ENCODE peak calls at places on chromosomes 11 and 22, in eight cellular contexts. Z is gastrocnemius medialis, Y is psoas muscle, Q is astrocyte of the spinal cord, D is IMR-90, G is adrenal gland, F is fibroblast of mammary gland, K is heart left ventricle. X is an unnamed sample.

GRCh38 chr11:112655386-112655785 is 305.8 kb upstream of the NCAM1 start:
- DNase-seq in Z (peak; percentile 75), Y (peak; percentile 91), Q (peak; percentile 62), D (peak; percentile 2), G (peak; percentile 56), F (peak; percentile 88), K (peak; percentile 81), X (no peak)

GRCh38 chr22:34623580-34623979 is 442.4 kb upstream of the ISX start:
- DNase-seq in Z (no peak), Y (no peak), Q (no peak), D (no peak), G (no peak), F (no peak), K (no peak), X (no peak)

GRCh38 chr22:17570851-17571631 is 7.7 kb downstream of the SLC25A18 start:
- DNase-seq in Z (peak; percentile 92), Y (peak; percentile 95), Q (peak; percentile 83), D (peak; percentile 83), G (peak; percentile 74), F (peak; percentile 98), K (peak; percentile 70), X (peak; percentile 68)

GRCh38 chr11:130198964-130199363 is 39.4 kb downstream of the ST14 start:
- DNase-seq in Z (no peak), Y (no peak), Q (no peak), D (no peak), G (no peak), F (no peak), K (no peak), X (no peak)

GRCh38 chr11:66851698-66852465 is 5.0 kb upstream of the LRFN4 start:
- DNase-seq in Z (no peak), Y (peak; percentile 39), Q (no peak), D (no peak), G (no peak), F (no peak), K (no peak), X (no peak)

GRCh38 chr11:113864410-113864809 is 11.0 kb downstream of the USP28 start:
- DNase-seq in Z (no peak), Y (no peak), Q (no peak), D (no peak), G (no peak), F (no peak), K (no peak), X (no peak)

GRCh38 chr11:86559311-86559945 is 113.0 kb downstream of the ME3 start:
- DNase-seq in Z (no peak), Y (peak; percentile 53), Q (peak; percentile 84), D (peak; percentile 78), G (peak; percentile 52), F (peak; percentile 90), K (peak; percentile 50), X (peak; percentile 92)

GRCh38 chr11:68049509-68050370 is 10.9 kb downstream of the TCIRG1 start:
- DNase-seq in Z (no peak), Y (peak; percentile 40), Q (peak; percentile 59), D (no peak), G (peak; percentile 45), F (peak; percentile 36), K (no peak), X (no peak)

GRCh38 chr11:126469308-126469707 is 113.8 kb downstream of the ST3GAL4 start:
- DNase-seq in Z (no peak), Y (no peak), Q (no peak), D (no peak), G (no peak), F (no peak), K (no peak), X (no peak)

GRCh38 chr22:40560994-40561515 is 75.5 kb downstream of the MRTFA start:
- DNase-seq in Z (no peak), Y (no peak), Q (no peak), D (no peak), G (no peak), F (no peak), K (no peak), X (no peak)

GRCh38 chr11:75767793-75768111 is 826 bp upstream of the DGAT2 start:
- DNase-seq in Z (no peak), Y (no peak), Q (no peak), D (no peak), G (no peak), F (no peak), K (no peak), X (no peak)

GRCh38 chr11:65301491-65302329 is 13.0 kb upstream of the CDC42EP2 start:
- DNase-seq in Z (no peak), Y (peak; percentile 76), Q (no peak), D (peak; percentile 50), G (no peak), F (no peak), K (peak; percentile 73), X (no peak)

GRCh38 chr11:10293423-10294288 is at the start of gene SBF2:
- DNase-seq in Z (peak; percentile 72), Y (peak; percentile 93), Q (peak; percentile 88), D (peak; percentile 96), G (peak; percentile 88), F (peak; percentile 95), K (peak; percentile 87), X (peak; percentile 85)

GRCh38 chr11:19664896-19665548 is 47.6 kb upstream of the NAV2 start:
- DNase-seq in Z (no peak), Y (no peak), Q (no peak), D (peak; percentile 75), G (no peak), F (peak; percentile 76), K (peak; percentile 41), X (peak; percentile 39)

GRCh38 chr22:26450453-26451185 is 21.6 kb downstream of the ASPHD2 start:
- DNase-seq in Z (no peak), Y (no peak), Q (no peak), D (no peak), G (no peak), F (no peak), K (no peak), X (no peak)

DNA sequence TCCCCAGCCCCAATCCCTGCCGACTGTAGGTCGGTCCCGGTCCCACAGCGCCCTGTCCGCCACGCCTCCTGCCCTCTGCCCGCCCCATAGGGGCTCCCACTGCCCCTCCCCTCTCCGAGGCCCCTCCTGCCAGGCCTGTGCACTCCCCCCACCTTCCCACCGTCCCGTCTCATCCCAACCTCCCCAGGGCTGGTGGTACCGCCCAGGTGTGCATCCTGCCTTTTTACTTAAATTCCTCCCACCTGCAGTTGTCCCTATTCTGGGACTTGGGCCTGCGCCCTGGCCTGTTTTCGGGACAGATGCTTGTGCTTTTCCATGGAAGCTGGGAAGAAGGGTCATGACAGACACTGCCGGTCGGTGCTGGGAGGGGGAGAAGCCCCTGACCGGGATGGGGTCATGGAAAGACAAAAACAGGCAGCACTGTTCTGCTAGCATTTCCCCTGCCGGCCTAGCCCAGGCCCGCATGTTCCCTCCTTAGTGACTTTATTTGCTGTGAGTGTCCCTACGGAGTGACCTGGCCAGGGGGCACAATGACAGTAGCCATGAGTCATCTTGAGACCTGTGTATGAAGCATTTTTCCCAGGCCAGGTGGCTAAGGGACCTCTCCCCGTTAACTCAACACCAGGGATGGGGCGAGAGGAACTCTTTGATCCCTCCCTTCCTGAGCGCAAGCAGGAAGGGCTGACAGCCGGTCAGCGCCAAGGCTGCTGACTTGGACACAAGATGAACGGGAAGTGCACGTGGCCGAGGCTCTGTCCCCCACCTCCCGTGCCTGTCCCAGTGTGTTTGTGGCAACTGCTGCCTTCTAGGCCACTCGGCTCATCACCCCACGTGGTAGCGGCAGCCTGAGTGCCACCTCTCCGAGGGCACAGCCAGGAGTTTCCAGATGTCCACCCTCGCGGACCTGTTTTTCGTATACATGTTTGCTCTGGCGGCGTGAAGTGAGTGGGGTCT is 7.1 kb downstream of the TBX1 start:
- DNase-seq in Z (peak; percentile 17), Y (peak; percentile 68), Q (no peak), D (no peak), G (no peak), F (no peak), K (peak; percentile 40), X (no peak)
- TF ChIP-seq CTCF in Z (no peak), Y (no peak), Q (no peak), D (no peak), G (no peak), F (no peak), K (peak; percentile 4), X (no peak)

GRCh38 chr22:42493393-42493792 is 26.2 kb downstream of the RRP7A start:
- DNase-seq in Z (no peak), Y (no peak), Q (no peak), D (no peak), G (no peak), F (no peak), K (no peak), X (no peak)
- H3K4me3 ChIP-seq in Z (no peak overlapping the region), Y (no peak overlapping the region), Q (no peak overlapping the region), D (no peak overlapping the region), G (no peak overlapping the region), F (no peak overlapping the region), K (no peak overlapping the region), X (no peak overlapping the region)

GRCh38 chr22:43226368-43226979 is 39.5 kb upstream of the TTLL12 start:
- DNase-seq in Z (no peak), Y (no peak), Q (peak; percentile 5), D (peak; percentile 22), G (no peak), F (no peak), K (no peak), X (no peak)
- TF ChIP-seq CTCF in Z (no peak), Y (no peak), Q (no peak), D (no peak), G (no peak), F (no peak), K (no peak), X (no peak)

GRCh38 chr11:48081151-48082010 is 101.0 kb downstream of the PTPRJ start:
- DNase-seq in Z (peak; percentile 86), Y (peak; percentile 92), Q (peak; percentile 90), D (peak; percentile 59), G (peak; percentile 49), F (peak; percentile 76), K (peak; percentile 76), X (peak; percentile 34)
- H3K4me3 ChIP-seq in Z (peak overlapping the region; percentile 34), Y (peak overlapping the region; percentile 48), Q (no peak overlapping the region), D (no peak overlapping the region), G (no peak overlapping the region), F (peak overlapping the region; percentile 2), K (peak overlapping the region; percentile 28), X (no peak overlapping the region)

DNA sequence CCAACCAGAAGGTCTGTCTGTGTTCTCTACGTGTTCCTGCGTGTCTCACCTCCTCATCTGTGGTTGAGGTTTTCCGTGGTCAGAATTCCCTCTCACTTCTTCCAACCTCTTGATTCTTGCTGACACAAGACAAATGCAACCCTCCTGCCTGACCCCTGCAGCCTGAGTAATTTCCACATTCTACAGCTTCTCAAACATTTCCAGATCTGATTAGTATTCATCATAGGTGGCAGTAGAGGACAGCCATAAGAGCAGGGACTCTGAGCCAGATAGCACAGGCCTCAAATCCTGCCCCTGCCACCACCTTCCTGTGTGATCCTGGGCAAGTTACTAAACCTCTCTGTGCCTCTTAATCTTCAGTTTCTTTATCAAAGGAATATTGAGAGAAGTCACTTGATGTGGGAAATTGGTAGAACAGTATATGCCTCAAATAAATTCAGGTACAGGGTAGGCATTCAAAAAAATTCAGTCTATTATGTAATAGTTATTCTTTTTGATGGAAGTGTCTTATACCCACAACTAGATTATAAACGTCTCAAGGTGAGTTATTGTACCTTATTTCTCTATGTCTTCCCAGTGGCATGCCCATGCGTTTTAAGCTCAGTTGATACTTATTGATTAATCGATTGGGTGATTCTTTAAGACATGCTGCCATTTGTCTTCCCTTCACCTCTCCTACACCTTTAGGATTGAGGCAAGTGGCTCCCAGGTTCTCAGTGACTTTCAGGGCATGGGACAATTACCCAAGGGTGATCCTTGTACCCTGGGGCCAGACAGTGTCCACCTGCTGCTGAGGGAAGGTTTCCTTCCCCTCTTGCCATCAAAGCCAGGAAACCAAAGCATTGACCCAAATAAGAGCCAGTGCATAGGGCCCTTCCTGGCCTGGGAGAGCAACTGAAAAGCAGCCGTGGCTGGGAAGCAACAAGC is 19.6 kb downstream of the POU2AF1 start:
- DNase-seq in Z (no peak), Y (no peak), Q (no peak), D (no peak), G (no peak), F (no peak), K (no peak), X (peak; percentile 15)
- TF ChIP-seq CTCF in Z (no peak), Y (no peak), Q (no peak), D (peak; percentile 2), G (no peak), F (no peak), K (no peak), X (peak; percentile 14)